ENCODE peak calls at places on chromosomes 6 and 20, in ten cellular contexts. R is HFFc6; Q is activated T-cell treated with anti-CD3 and anti-CD28 coated beads, Interleukin-2, amount 50 U/mL, for 4 hours; O is endothelial cell; T is T-helper 2 cell treated with Interferon-gamma antibody and Interleukin-4, amounts not matched to agents 5 μg/mL and 100 μg/mL, for 36 hours; M is right cardiac atrium; J is Caki2; Z is stimulated activated CD8-positive, alpha-beta memory T cell treated with anti-CD3 and anti-CD28 coated beads, Interleukin-12 subunit alpha, Interleukin-12 subunit beta, amount 100 ng/mL, for 1 hour; U is NCI-H1436; F is activated T-helper 1 cell treated with anti-CD3 and anti-CD28 coated beads, Interleukin-2, amount 50 U/mL, for 16 hours. S is an unnamed sample.

GRCh38 chr20:38548356-38549083 is 32.5 kb upstream of the ADIG start:
- DNase-seq in R (no peak), Q (no peak), O (no peak), T (no peak), M (no peak), J (no peak), Z (no peak), U (no peak), F (no peak), S (no peak)

GRCh38 chr20:5504061-5504739 is 187.4 kb upstream of the PROKR2 start:
- DNase-seq in R (peak), Q (no peak), O (peak), T (no peak), M (peak), J (no peak), Z (no peak), U (no peak), F (no peak), S (no peak)

GRCh38 chr20:37955511-37955910 is 52.6 kb downstream of the VSTM2L start:
- DNase-seq in R (no peak), Q (no peak), O (no peak), T (no peak), M (no peak), J (no peak), Z (no peak), U (no peak), F (no peak), S (no peak)

GRCh38 chr20:47314647-47315338 is 41.7 kb downstream of the ZMYND8 start:
- DNase-seq in R (no peak), Q (no peak), O (no peak), T (no peak), M (no peak), J (no peak), Z (no peak), U (no peak), F (no peak), S (no peak)

GRCh38 chr6:112004397-112005341 is 49.2 kb upstream of the CCN6 start:
- DNase-seq in R (no peak), Q (no peak), O (no peak), T (no peak), M (peak), J (no peak), Z (no peak), U (no peak), F (no peak), S (no peak)

GRCh38 chr6:33428219-33428890 is 8.5 kb downstream of the SYNGAP1 start:
- DNase-seq in R (peak), Q (no peak), O (peak), T (peak), M (no peak), J (peak), Z (no peak), U (no peak), F (no peak), S (no peak)

GRCh38 chr6:69489970-69490369 is 306.8 kb downstream of the LMBRD1 start:
- DNase-seq in R (no peak), Q (no peak), O (no peak), T (no peak), M (no peak), J (no peak), Z (no peak), U (no peak), F (no peak), S (no peak)

GRCh38 chr6:34248198-34248726 is 544 bp downstream of the SMIM29 start:
- DNase-seq in R (no peak), Q (peak), O (no peak), T (peak), M (peak), J (peak), Z (no peak), U (no peak), F (no peak), S (no peak)

GRCh38 chr6:26205161-26205624 is 118.0 kb downstream of the HFE start:
- DNase-seq in R (peak), Q (peak), O (peak), T (peak), M (peak), J (peak), Z (peak), U (peak), F (peak), S (no peak)

GRCh38 chr20:44644384-44645131 is 6.9 kb downstream of the ADA start:
- DNase-seq in R (no peak), Q (no peak), O (no peak), T (peak), M (no peak), J (no peak), Z (no peak), U (no peak), F (no peak), S (no peak)

GRCh38 chr6:89792881-89793280 is 26.7 kb downstream of the MDN1 start:
- DNase-seq in R (peak), Q (no peak), O (peak), T (peak), M (no peak), J (peak), Z (no peak), U (no peak), F (no peak), S (no peak)

GRCh38 chr6:122222761-122223160 is 176.7 kb upstream of the HSF2 start:
- DNase-seq in R (no peak), Q (no peak), O (no peak), T (no peak), M (no peak), J (no peak), Z (no peak), U (no peak), F (no peak), S (no peak)

GRCh38 chr20:17568045-17568788 is 1.7 kb upstream of the DSTN start:
- DNase-seq in R (no peak), Q (no peak), O (no peak), T (no peak), M (no peak), J (no peak), Z (no peak), U (no peak), F (no peak), S (no peak)

GRCh38 chr6:164396071-164397047 is 913.0 kb downstream of the C6orf118 start:
- DNase-seq in R (no peak), Q (no peak), O (no peak), T (no peak), M (no peak), J (no peak), Z (no peak), U (no peak), F (no peak), S (no peak)

GRCh38 chr6:116971959-116972358 is 94.9 kb downstream of the RFX6 start:
- DNase-seq in R (peak), Q (no peak), O (peak), T (no peak), M (no peak), J (no peak), Z (no peak), U (peak), F (no peak), S (no peak)

GRCh38 chr6:168496139-168496840 is 55.3 kb downstream of the SMOC2 start:
- DNase-seq in R (no peak), Q (no peak), O (no peak), T (no peak), M (peak), J (no peak), Z (no peak), U (no peak), F (no peak), S (no peak)

GRCh38 chr6:52760105-52760765 is 3.0 kb downstream of the GSTA2 start:
- DNase-seq in R (no peak), Q (no peak), O (no peak), T (no peak), M (no peak), J (no peak), Z (no peak), U (no peak), F (no peak), S (no peak)